ENCODE peak calls at places on chromosomes 6 and 20, in five cellular contexts. W, F, D, O and X are unnamed samples.

GRCh38 chr6:156021746-156022396 is 566.2 kb upstream of the NOX3 start:
- DNase-seq in W (no peak), F (no peak), D (no peak), O (no peak), X (no peak)

GRCh38 chr20:46199198-46199597 is 81.1 kb downstream of the CD40 start:
- DNase-seq in W (no peak), F (no peak), D (no peak), O (no peak), X (no peak)

GRCh38 chr6:90471297-90471696 is 115.6 kb downstream of the MAP3K7 start:
- DNase-seq in W (no peak), F (no peak), D (no peak), O (peak), X (no peak)

GRCh38 chr20:25360631-25361286 is 29.9 kb downstream of the ABHD12 start:
- DNase-seq in W (no peak), F (peak), D (no peak), O (no peak), X (no peak)

GRCh38 chr20:23508896-23509579 is 18.1 kb downstream of the CST8 start:
- DNase-seq in W (no peak), F (no peak), D (no peak), O (no peak), X (no peak)

GRCh38 chr6:35240838-35241801 is 18.4 kb upstream of the ZNF76 start:
- DNase-seq in W (peak), F (peak), D (peak), O (peak), X (peak)

GRCh38 chr6:165227644-165228329 is 81.6 kb downstream of the C6orf118 start:
- DNase-seq in W (no peak), F (no peak), D (no peak), O (no peak), X (no peak)

GRCh38 chr6:121160276-121160675 is 174.0 kb downstream of the TBC1D32 start:
- DNase-seq in W (no peak), F (no peak), D (no peak), O (no peak), X (no peak)

GRCh38 chr6:26286168-26286854 is 78.7 kb upstream of the BTN3A2 start:
- DNase-seq in W (peak), F (peak), D (peak), O (peak), X (peak)